ENCODE peak calls at places on chromosome 19, in six cellular contexts. One of them, this sample, is unnamed.

GRCh38 chr19:50979758-50980157 is 4.0 kb downstream of the KLK7 start:
- DNase-seq in fibroblast of mammary gland: no peak
- DNase-seq in neural progenitor cell: no peak
- DNase-seq in upper lobe of left lung: no peak
- DNase-seq in GM12865: no peak
- DNase-seq in AG09319: no peak
- DNase-seq in this sample: no peak

GRCh38 chr19:19324059-19324755 is 3.6 kb downstream of the MAU2 start:
- DNase-seq in fibroblast of mammary gland: no peak
- DNase-seq in neural progenitor cell: no peak
- DNase-seq in upper lobe of left lung: no peak
- DNase-seq in GM12865: no peak
- DNase-seq in AG09319: no peak
- DNase-seq in this sample: no peak

GRCh38 chr19:18735324-18735723 is 51.8 kb downstream of the CRTC1 start:
- DNase-seq in fibroblast of mammary gland: no peak
- DNase-seq in neural progenitor cell: no peak
- DNase-seq in upper lobe of left lung: no peak
- DNase-seq in GM12865: no peak
- DNase-seq in AG09319: no peak
- DNase-seq in this sample: no peak

GRCh38 chr19:50050406-50051223 is 24.8 kb downstream of the ZNF473 start:
- DNase-seq in fibroblast of mammary gland: no peak
- DNase-seq in neural progenitor cell: peak
- DNase-seq in upper lobe of left lung: peak
- DNase-seq in GM12865: peak
- DNase-seq in AG09319: peak
- DNase-seq in this sample: peak

GRCh38 chr19:48627865-48628314 is 8.6 kb downstream of the SPHK2 start:
- DNase-seq in fibroblast of mammary gland: no peak
- DNase-seq in neural progenitor cell: no peak
- DNase-seq in upper lobe of left lung: no peak
- DNase-seq in GM12865: no peak
- DNase-seq in AG09319: no peak
- DNase-seq in this sample: no peak

GRCh38 chr19:33507021-33507956 is 14.3 kb downstream of the PEPD start:
- DNase-seq in fibroblast of mammary gland: peak
- DNase-seq in neural progenitor cell: no peak
- DNase-seq in upper lobe of left lung: no peak
- DNase-seq in GM12865: no peak
- DNase-seq in AG09319: no peak
- DNase-seq in this sample: no peak

GRCh38 chr19:18657590-18658365 is 20.9 kb downstream of the KLHL26 start:
- DNase-seq in fibroblast of mammary gland: peak
- DNase-seq in neural progenitor cell: peak
- DNase-seq in upper lobe of left lung: peak
- DNase-seq in GM12865: peak
- DNase-seq in AG09319: no peak
- DNase-seq in this sample: peak

GRCh38 chr19:2627319-2627829 is 75.1 kb downstream of the GNG7 start:
- DNase-seq in fibroblast of mammary gland: peak
- DNase-seq in neural progenitor cell: no peak
- DNase-seq in upper lobe of left lung: peak
- DNase-seq in GM12865: peak
- DNase-seq in AG09319: peak
- DNase-seq in this sample: peak

GRCh38 chr19:10686661-10687517 is 14.3 kb upstream of the QTRT1 start:
- DNase-seq in fibroblast of mammary gland: peak
- DNase-seq in neural progenitor cell: no peak
- DNase-seq in upper lobe of left lung: no peak
- DNase-seq in GM12865: no peak
- DNase-seq in AG09319: no peak
- DNase-seq in this sample: no peak

GRCh38 chr19:15161028-15161984 is 39.5 kb downstream of the NOTCH3 start:
- DNase-seq in fibroblast of mammary gland: peak
- DNase-seq in neural progenitor cell: no peak
- DNase-seq in upper lobe of left lung: peak
- DNase-seq in GM12865: peak
- DNase-seq in AG09319: no peak
- DNase-seq in this sample: no peak

GRCh38 chr19:5587661-5588060 is 19.9 kb upstream of the TINCR start:
- DNase-seq in fibroblast of mammary gland: no peak
- DNase-seq in neural progenitor cell: no peak
- DNase-seq in upper lobe of left lung: no peak
- DNase-seq in GM12865: no peak
- DNase-seq in AG09319: no peak
- DNase-seq in this sample: no peak

GRCh38 chr19:33395561-33396550 is 22.3 kb downstream of the CEBPG start:
- DNase-seq in fibroblast of mammary gland: peak
- DNase-seq in neural progenitor cell: no peak
- DNase-seq in upper lobe of left lung: peak
- DNase-seq in GM12865: no peak
- DNase-seq in AG09319: no peak
- DNase-seq in this sample: peak

GRCh38 chr19:48636859-48637448 is at the start of gene DBP:
- DNase-seq in fibroblast of mammary gland: no peak
- DNase-seq in neural progenitor cell: no peak
- DNase-seq in upper lobe of left lung: peak
- DNase-seq in GM12865: no peak
- DNase-seq in AG09319: no peak
- DNase-seq in this sample: no peak

GRCh38 chr19:7870571-7871279 is 3.5 kb downstream of the PRR36 start:
- DNase-seq in fibroblast of mammary gland: peak
- DNase-seq in neural progenitor cell: peak
- DNase-seq in upper lobe of left lung: no peak
- DNase-seq in GM12865: peak
- DNase-seq in AG09319: no peak
- DNase-seq in this sample: peak

GRCh38 chr19:34075661-34076091 is 96.6 kb upstream of the LSM14A start:
- DNase-seq in fibroblast of mammary gland: no peak
- DNase-seq in neural progenitor cell: no peak
- DNase-seq in upper lobe of left lung: no peak
- DNase-seq in GM12865: no peak
- DNase-seq in AG09319: no peak
- DNase-seq in this sample: no peak

GRCh38 chr19:50358483-50359431 is 6.7 kb downstream of the NAPSA start:
- DNase-seq in fibroblast of mammary gland: peak
- DNase-seq in neural progenitor cell: no peak
- DNase-seq in upper lobe of left lung: peak
- DNase-seq in GM12865: peak
- DNase-seq in AG09319: no peak
- DNase-seq in this sample: peak

GRCh38 chr19:39078436-39079200 is 5.5 kb upstream of the ACP7 start:
- DNase-seq in fibroblast of mammary gland: peak
- DNase-seq in neural progenitor cell: no peak
- DNase-seq in upper lobe of left lung: no peak
- DNase-seq in GM12865: no peak
- DNase-seq in AG09319: peak
- DNase-seq in this sample: no peak
- TF ChIP-seq CTCF in fibroblast of mammary gland: no peak
- TF ChIP-seq CTCF in neural progenitor cell: no peak
- TF ChIP-seq CTCF in upper lobe of left lung: no peak
- TF ChIP-seq CTCF in GM12865: no peak
- TF ChIP-seq CTCF in AG09319: no peak
- TF ChIP-seq CTCF in this sample: no peak

DNA sequence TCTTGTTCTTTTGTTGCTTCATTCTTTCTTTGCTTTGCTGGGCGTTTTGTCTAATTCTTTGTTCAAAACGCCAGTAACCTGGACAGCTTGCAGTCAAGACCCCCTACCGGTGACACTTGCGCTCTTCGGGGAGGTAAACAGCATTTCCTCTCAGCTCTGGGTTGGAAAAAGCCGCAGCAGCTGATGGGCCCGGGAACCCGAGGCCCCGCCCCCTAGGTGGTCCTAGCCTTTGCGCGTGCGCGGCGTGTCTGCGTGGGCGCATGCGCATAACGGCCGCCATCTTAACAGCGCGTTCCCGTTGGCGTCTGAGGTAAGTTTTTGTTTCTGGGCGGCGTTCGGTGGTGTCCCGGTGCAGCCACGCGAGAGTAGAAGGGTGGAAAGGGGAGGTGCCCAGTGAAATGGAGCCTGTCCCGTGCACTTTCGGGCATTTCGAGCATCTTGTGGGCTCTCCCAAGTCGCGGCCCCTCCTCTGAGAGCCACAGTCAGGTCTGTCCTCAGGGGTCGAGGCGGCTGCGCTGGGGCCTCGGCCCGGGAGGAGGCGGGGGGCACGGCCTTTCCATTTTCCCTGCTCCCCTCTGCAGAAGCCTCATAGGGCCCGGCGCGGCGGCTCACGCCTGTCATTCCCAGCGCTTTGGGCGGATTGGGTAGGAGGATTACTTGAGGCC is at the start of gene ZNF559:
- DNase-seq in fibroblast of mammary gland: peak
- DNase-seq in neural progenitor cell: peak
- DNase-seq in upper lobe of left lung: peak
- DNase-seq in GM12865: peak
- DNase-seq in AG09319: peak
- DNase-seq in this sample: peak
- TF ChIP-seq CTCF in fibroblast of mammary gland: peak
- TF ChIP-seq CTCF in neural progenitor cell: peak
- TF ChIP-seq CTCF in upper lobe of left lung: peak
- TF ChIP-seq CTCF in GM12865: peak
- TF ChIP-seq CTCF in AG09319: peak
- TF ChIP-seq CTCF in this sample: peak

GRCh38 chr19:23872282-23872919 is 42.3 kb upstream of the ZNF726 start:
- DNase-seq in fibroblast of mammary gland: no peak
- DNase-seq in neural progenitor cell: no peak
- DNase-seq in upper lobe of left lung: no peak
- DNase-seq in GM12865: no peak
- DNase-seq in AG09319: no peak
- DNase-seq in this sample: no peak

GRCh38 chr19:23868630-23869029 is 46.1 kb upstream of the ZNF726 start:
- DNase-seq in fibroblast of mammary gland: no peak
- DNase-seq in neural progenitor cell: no peak
- DNase-seq in upper lobe of left lung: no peak
- DNase-seq in GM12865: no peak
- DNase-seq in AG09319: no peak
- DNase-seq in this sample: no peak

DNA sequence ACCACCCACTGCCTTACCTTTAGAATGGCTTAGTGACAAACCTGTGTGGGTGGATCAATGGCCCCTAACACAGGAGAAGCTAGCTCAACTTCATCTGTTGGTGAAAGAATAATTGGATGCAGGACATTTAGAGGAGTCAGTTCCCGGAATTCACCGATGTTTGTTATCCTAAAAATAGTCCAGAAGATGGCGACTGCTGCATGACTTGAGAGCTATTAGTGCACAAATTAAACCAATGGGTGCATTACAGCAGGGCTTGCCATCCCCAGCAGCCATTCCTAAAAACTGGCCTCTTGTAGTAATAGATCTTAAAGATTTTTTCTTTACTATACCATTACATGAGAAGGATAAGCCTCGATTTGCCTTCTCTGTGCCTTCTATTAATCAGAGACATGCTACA is 46.8 kb upstream of the ZNF726 start:
- DNase-seq in fibroblast of mammary gland: peak
- DNase-seq in neural progenitor cell: no peak
- DNase-seq in upper lobe of left lung: no peak
- DNase-seq in GM12865: no peak
- DNase-seq in AG09319: no peak
- DNase-seq in this sample: no peak
- TF ChIP-seq CTCF in fibroblast of mammary gland: no peak
- TF ChIP-seq CTCF in neural progenitor cell: no peak
- TF ChIP-seq CTCF in upper lobe of left lung: no peak
- TF ChIP-seq CTCF in GM12865: no peak
- TF ChIP-seq CTCF in AG09319: no peak
- TF ChIP-seq CTCF in this sample: no peak

DNA sequence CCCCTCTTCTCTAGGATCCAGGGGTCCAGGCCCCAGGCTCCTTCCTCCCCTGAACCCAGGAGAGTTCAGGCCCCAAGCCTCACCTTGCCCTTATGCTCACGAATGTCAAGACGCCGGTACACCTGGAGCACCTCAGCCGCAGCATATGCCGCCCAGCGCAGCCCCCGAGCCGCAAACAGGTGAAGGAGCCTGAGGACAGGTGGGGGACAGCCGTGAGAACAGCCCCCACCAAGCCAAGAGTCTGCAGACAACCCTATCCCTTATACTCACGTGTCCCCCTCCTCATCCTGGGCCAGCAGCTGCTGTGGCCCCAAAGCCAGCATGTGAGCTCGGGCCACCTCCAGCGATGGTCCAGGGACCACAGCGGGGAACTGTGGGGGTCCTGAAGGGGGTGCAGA is 3.7 kb downstream of the NFKBID start:
- DNase-seq in fibroblast of mammary gland: no peak
- DNase-seq in neural progenitor cell: no peak
- DNase-seq in upper lobe of left lung: peak
- DNase-seq in GM12865: no peak
- DNase-seq in AG09319: no peak
- DNase-seq in this sample: no peak
- TF ChIP-seq CTCF in fibroblast of mammary gland: no peak
- TF ChIP-seq CTCF in neural progenitor cell: no peak
- TF ChIP-seq CTCF in upper lobe of left lung: no peak
- TF ChIP-seq CTCF in GM12865: no peak
- TF ChIP-seq CTCF in AG09319: no peak
- TF ChIP-seq CTCF in this sample: no peak

GRCh38 chr19:37172368-37173366 is at the start of gene ZNF585A:
- DNase-seq in fibroblast of mammary gland: peak
- DNase-seq in neural progenitor cell: peak
- DNase-seq in upper lobe of left lung: peak
- DNase-seq in GM12865: peak
- DNase-seq in AG09319: peak
- DNase-seq in this sample: peak
- TF ChIP-seq CTCF in fibroblast of mammary gland: peak
- TF ChIP-seq CTCF in neural progenitor cell: peak
- TF ChIP-seq CTCF in upper lobe of left lung: no peak
- TF ChIP-seq CTCF in GM12865: no peak
- TF ChIP-seq CTCF in AG09319: peak
- TF ChIP-seq CTCF in this sample: peak

DNA sequence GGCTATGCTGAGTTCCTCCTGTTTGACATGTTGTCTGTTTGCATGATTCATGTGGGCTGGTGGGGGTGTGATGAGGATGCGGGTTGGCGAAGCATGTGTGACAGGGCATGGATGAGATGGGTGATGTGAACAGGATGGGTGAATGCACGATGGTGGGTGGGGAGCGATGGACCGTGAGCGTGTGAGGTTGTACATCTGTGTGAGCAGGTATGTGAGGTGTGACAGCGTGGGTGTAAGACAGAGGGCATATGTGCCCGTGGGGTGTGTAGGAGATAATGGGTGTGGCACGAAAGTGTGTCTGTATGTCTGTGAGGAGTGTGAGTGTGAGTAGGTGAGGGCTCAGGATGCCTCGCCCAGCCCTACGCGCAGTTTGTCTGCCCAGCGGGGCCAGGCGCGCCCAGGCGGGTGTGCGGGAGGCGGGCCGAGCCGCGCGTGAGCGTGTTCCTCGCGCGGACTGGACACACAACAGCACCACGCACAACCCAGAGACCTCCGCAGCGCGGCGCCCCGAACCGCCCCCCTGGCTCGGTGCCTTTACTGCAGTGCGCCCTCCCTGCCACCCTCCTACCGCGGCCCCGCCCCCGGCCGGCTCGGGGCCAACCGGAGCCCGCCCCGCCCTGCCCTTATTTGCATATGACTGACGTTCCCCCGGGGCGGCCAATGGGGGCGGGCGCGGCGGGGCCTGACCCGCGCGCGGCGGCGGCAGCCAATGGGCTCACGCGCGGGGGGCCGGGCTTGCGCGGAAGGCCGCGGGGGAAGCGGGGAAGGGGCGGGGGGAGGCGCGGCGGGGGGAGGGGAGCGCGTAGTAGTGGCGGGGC is 14.4 kb downstream of the CIC start:
- DNase-seq in fibroblast of mammary gland: peak
- DNase-seq in neural progenitor cell: peak
- DNase-seq in upper lobe of left lung: peak
- DNase-seq in GM12865: peak
- DNase-seq in AG09319: peak
- DNase-seq in this sample: peak
- TF ChIP-seq CTCF in fibroblast of mammary gland: no peak
- TF ChIP-seq CTCF in neural progenitor cell: no peak
- TF ChIP-seq CTCF in upper lobe of left lung: peak
- TF ChIP-seq CTCF in GM12865: no peak
- TF ChIP-seq CTCF in AG09319: no peak
- TF ChIP-seq CTCF in this sample: no peak